ENCODE peak calls at places on chromosomes 7 and 10, in eight cellular contexts. H, I, U, T, K, W, L and E are unnamed samples.
A peak's percentile ranks its signal among the peaks of the same experiment; 100 is the strongest.

GRCh38 chr10:102312683-102313082 is 67.4 kb downstream of the GBF1 start:
- DNase-seq in I (peak; percentile 80), W (peak; percentile 18), H (no peak), L (no peak), T (no peak), U (peak; percentile 29), K (no peak), E (no peak)

GRCh38 chr10:31083765-31084184 is 52.1 kb upstream of the ZNF438 start:
- DNase-seq in I (peak; percentile 56), U (peak; percentile 66), L (peak; percentile 51), K (peak; percentile 44), W (peak; percentile 48), H (peak; percentile 53), T (no peak), E (no peak)

GRCh38 chr10:17256627-17257026 is 28.6 kb downstream of the VIM start:
- DNase-seq in W (no peak), I (no peak), T (no peak), U (no peak), K (no peak), H (no peak), L (no peak), E (peak; percentile 90)

GRCh38 chr7:219581-220150 is 27.3 kb downstream of the FAM20C start:
- DNase-seq in H (peak; percentile 68), U (no peak), T (no peak), I (no peak), K (no peak), W (no peak), L (no peak), E (no peak)

GRCh38 chr7:13181221-13181620 is 493.8 kb downstream of the ARL4A start:
- DNase-seq in L (no peak), I (no peak), T (peak; percentile 2), W (no peak), U (peak; percentile 11), K (no peak), H (no peak), E (peak; percentile 81)

GRCh38 chr7:142496545-142496991 is 238.7 kb upstream of the PRSS58 start:
- DNase-seq in W (peak; percentile 54), U (peak; percentile 81), I (peak; percentile 46), H (no peak), T (no peak), L (no peak), K (peak; percentile 84), E (no peak)

GRCh38 chr7:40542982-40543741 is 408.4 kb downstream of the SUGCT start:
- DNase-seq in T (no peak), H (no peak), W (peak; percentile 82), U (peak; percentile 35), I (no peak), L (no peak), K (no peak), E (no peak)

GRCh38 chr10:100970914-100971811 is 1.9 kb downstream of the SEMA4G start:
- DNase-seq in W (no peak), I (no peak), T (no peak), K (no peak), H (no peak), U (no peak), L (no peak), E (no peak)

GRCh38 chr10:86253171-86254072 is 113.2 kb downstream of the GRID1 start:
- DNase-seq in H (no peak), W (no peak), U (no peak), T (no peak), K (peak; percentile 59), I (no peak), L (no peak), E (no peak)

GRCh38 chr10:101560293-101561067 is 27.6 kb downstream of the POLL start:
- DNase-seq in H (no peak), K (no peak), L (no peak), W (no peak), I (no peak), T (no peak), U (no peak), E (no peak)

DNA sequence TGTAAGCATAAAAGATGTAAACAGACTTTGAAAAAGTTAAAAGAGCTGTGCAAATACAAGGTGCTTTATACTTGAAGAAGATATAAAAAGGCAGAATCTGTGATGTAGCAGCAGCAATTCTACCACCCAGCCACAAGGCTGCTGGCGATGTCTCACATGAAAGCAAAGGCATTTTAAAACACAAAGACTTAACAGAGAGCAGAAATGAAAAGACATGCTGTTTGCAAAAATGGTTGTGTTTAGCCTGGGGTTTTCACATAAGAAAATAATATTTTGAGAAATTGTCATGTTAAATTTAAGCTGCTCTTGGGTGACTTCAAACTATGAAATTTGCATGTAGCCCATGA is 85.5 kb upstream of the ZNF800 start:
- DNase-seq in K (no peak), U (peak; percentile 3), L (no peak), T (no peak), I (no peak), H (no peak), W (no peak), E (no peak)
- TF ChIP-seq CTCF in K (no peak), U (no peak), L (no peak), T (no peak), I (no peak), H (no peak), W (no peak), E (peak; percentile 13)

DNA sequence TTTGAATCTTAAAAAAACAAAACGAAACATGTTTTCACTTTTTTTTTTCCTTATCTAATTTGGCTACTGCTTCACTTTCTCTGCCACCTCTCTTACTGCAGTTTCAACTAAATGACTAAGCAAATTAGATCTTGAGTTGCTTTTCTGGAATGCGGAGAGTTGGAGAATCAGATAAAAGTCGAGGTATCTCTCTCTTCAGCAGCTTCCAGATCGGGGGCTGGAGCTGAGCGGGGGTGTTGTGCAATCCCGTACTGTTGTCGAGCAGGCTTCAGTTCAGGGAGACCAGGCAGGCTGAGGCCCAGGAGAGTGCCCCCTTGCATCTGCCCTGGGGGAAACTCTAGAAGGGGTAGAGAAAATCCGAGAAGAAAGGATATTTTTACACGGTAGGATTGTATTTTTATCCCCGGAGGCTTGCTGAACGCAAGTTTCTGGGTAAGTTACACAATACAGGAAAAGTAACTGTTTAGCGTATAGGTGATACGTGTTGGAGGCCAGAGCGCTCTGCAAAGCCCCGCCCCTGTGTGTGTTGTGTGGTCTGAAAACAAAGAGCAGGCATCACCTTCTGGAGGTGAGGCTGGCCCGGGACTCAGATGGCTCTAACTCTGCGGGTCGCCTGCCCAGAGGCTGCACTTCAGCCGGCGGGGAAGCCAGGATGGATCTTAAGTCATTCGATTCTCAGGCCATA is 116.6 kb downstream of the KLF6 start:
- DNase-seq in I (peak; percentile 89), K (peak; percentile 87), H (peak; percentile 76), U (peak; percentile 95), T (peak; percentile 55), W (peak; percentile 44), L (peak; percentile 51), E (peak; percentile 52)
- H3K4me3 ChIP-seq in I (peak overlapping the region; percentile 32), K (peak overlapping the region; percentile 50), H (peak overlapping the region; percentile 45), U (no peak overlapping the region), T (peak overlapping the region; percentile 4), W (no peak overlapping the region), L (peak overlapping the region; percentile 30), E (no peak overlapping the region)

DNA sequence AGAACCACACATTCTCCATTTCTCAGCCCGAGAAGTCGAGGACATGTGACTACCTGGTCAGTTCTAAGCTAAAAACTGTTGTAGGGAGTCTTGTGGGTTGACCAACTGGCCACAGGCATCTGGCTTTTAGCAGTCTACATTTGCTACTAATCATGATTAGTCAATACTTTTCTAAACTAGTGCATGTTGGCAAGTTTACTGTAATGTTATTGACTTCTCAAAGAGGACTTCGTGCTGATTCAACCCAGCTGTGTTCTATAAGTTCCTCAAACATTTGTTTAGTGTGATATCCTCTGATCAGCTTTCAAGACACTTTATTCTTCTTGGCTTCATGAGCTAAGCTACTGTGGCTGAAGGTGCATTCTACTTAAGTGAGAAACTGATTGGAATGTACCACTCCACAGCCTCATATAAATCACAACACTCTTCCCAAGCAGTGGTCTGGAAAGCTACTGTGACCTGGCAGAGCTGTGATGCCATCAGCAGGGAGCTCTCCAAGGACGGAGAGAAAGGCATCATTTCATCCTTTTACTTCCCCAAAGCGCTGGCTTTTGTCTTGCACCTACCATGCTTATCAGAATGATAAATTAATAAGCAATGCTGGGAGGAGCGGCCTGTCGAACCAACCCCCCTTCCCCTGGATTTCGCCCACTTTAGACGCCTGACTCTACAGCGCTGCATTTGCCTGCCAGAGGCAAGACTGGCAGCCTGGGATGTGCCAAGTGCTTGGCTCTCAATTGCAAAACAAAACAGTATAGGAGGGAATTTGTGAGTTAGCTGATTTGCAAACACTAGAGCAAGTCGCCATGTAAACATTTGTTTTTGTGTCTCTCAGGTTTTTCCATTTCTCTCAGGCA is 206.7 kb upstream of the PLXNA4 start:
- DNase-seq in U (peak; percentile 65), H (no peak), L (no peak), W (peak; percentile 99), K (no peak), I (no peak), T (peak; percentile 28), E (no peak)
- TF ChIP-seq CTCF in U (no peak), H (no peak), L (no peak), W (no peak), K (no peak), I (no peak), T (no peak), E (no peak)

DNA sequence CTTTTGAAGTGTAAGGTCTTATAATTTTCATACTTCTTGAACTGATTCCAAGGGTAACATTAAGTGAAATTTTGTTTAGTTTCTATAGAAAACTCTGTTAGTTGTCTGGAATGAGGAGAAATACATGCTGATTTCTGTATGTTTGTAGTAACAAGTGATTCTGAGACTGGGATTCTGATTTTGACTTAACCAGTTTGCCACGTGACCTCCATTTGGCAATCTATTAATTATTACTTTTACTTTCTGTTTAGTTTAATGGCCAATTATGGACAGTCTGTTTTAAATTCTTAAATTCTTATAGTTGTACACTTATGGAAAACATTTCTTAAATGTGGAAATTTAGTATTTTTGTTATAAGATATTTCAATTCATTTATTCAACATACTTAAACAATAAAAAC is 163.1 kb downstream of the ADK start:
- DNase-seq in H (no peak), U (peak; percentile 37), T (no peak), W (no peak), I (no peak), K (no peak), L (no peak), E (no peak)
- H3K4me3 ChIP-seq in H (peak overlapping the region; percentile 31), U (no peak overlapping the region), T (no peak overlapping the region), W (peak overlapping the region; percentile 18), I (no peak overlapping the region), K (no peak overlapping the region), L (no peak overlapping the region), E (no peak overlapping the region)

GRCh38 chr7:106029448-106029847 is 66.4 kb downstream of the CDHR3 start:
- DNase-seq in H (no peak), K (no peak), U (no peak), L (no peak), T (no peak), W (peak; percentile 37), I (no peak), E (no peak)

GRCh38 chr7:106033735-106034134 is 70.7 kb downstream of the CDHR3 start:
- DNase-seq in K (no peak), I (no peak), T (no peak), H (no peak), U (no peak), L (no peak), W (no peak), E (no peak)

GRCh38 chr7:106031271-106032029 is 68.4 kb downstream of the CDHR3 start:
- DNase-seq in L (no peak), H (no peak), T (no peak), W (no peak), I (no peak), K (no peak), U (peak; percentile 34), E (no peak)

GRCh38 chr7:106032295-106032694 is 69.2 kb downstream of the CDHR3 start:
- DNase-seq in U (no peak), L (no peak), W (no peak), T (no peak), K (no peak), H (no peak), I (no peak), E (no peak)

GRCh38 chr7:106029941-106030340 is 66.9 kb downstream of the CDHR3 start:
- DNase-seq in U (no peak), H (no peak), I (no peak), T (no peak), W (no peak), K (no peak), L (no peak), E (no peak)
- TF ChIP-seq CTCF in U (peak; percentile 12), H (no peak), I (no peak), T (no peak), W (no peak), K (no peak), L (no peak), E (no peak)